ENCODE peak calls at places on chromosomes 5 and 9, in ten cellular contexts. One of them, this sample, is unnamed. For H3K4me1 and H3K36me3, the result is how much of the 10 kb centered on the place peaks cover.

GRCh38 chr5:141839015-141839513 is 39.1 kb downstream of the PCDH1 start:
- DNase-seq in OCI-LY7: peak
- DNase-seq in mammary epithelial cell: no peak
- DNase-seq in body of pancreas: no peak
- DNase-seq in CD8-positive, alpha-beta memory T cell: no peak
- DNase-seq in heart left ventricle: peak
- DNase-seq in left ventricle myocardium inferior: no peak
- DNase-seq in HCT116: no peak
- DNase-seq in stomach: no peak
- DNase-seq in astrocyte: peak
- DNase-seq in this sample: no peak

GRCh38 chr5:141742866-141743651 is 61.0 kb upstream of the ARAP3 start:
- DNase-seq in OCI-LY7: peak
- DNase-seq in mammary epithelial cell: peak
- DNase-seq in body of pancreas: no peak
- DNase-seq in CD8-positive, alpha-beta memory T cell: no peak
- DNase-seq in heart left ventricle: no peak
- DNase-seq in left ventricle myocardium inferior: no peak
- DNase-seq in HCT116: no peak
- DNase-seq in stomach: peak
- DNase-seq in astrocyte: peak
- DNase-seq in this sample: no peak

GRCh38 chr9:109574061-109574882 is 76.2 kb upstream of the PTPN3 start:
- DNase-seq in OCI-LY7: peak
- DNase-seq in mammary epithelial cell: peak
- DNase-seq in body of pancreas: peak
- DNase-seq in CD8-positive, alpha-beta memory T cell: no peak
- DNase-seq in heart left ventricle: peak
- DNase-seq in left ventricle myocardium inferior: no peak
- DNase-seq in HCT116: peak
- DNase-seq in stomach: no peak
- DNase-seq in astrocyte: peak
- DNase-seq in this sample: no peak

GRCh38 chr5:96790851-96791513 is 16.8 kb downstream of the ERAP1 start:
- DNase-seq in OCI-LY7: no peak
- DNase-seq in mammary epithelial cell: no peak
- DNase-seq in body of pancreas: no peak
- DNase-seq in CD8-positive, alpha-beta memory T cell: no peak
- DNase-seq in heart left ventricle: no peak
- DNase-seq in left ventricle myocardium inferior: no peak
- DNase-seq in HCT116: no peak
- DNase-seq in stomach: no peak
- DNase-seq in astrocyte: peak
- DNase-seq in this sample: no peak

GRCh38 chr5:73623929-73624404 is 2.0 kb upstream of the ARHGEF28 start:
- DNase-seq in OCI-LY7: no peak
- DNase-seq in mammary epithelial cell: no peak
- DNase-seq in body of pancreas: peak
- DNase-seq in CD8-positive, alpha-beta memory T cell: no peak
- DNase-seq in heart left ventricle: no peak
- DNase-seq in left ventricle myocardium inferior: no peak
- DNase-seq in HCT116: no peak
- DNase-seq in stomach: peak
- DNase-seq in astrocyte: no peak
- DNase-seq in this sample: no peak

GRCh38 chr5:77560677-77561263 is 68.7 kb upstream of the WDR41 start:
- DNase-seq in OCI-LY7: peak
- DNase-seq in mammary epithelial cell: peak
- DNase-seq in body of pancreas: no peak
- DNase-seq in CD8-positive, alpha-beta memory T cell: no peak
- DNase-seq in heart left ventricle: no peak
- DNase-seq in left ventricle myocardium inferior: no peak
- DNase-seq in HCT116: peak
- DNase-seq in stomach: no peak
- DNase-seq in astrocyte: peak
- DNase-seq in this sample: no peak

GRCh38 chr5:137015540-137016116 is 483.5 kb downstream of the SPOCK1 start:
- DNase-seq in OCI-LY7: no peak
- DNase-seq in mammary epithelial cell: no peak
- DNase-seq in body of pancreas: no peak
- DNase-seq in CD8-positive, alpha-beta memory T cell: no peak
- DNase-seq in heart left ventricle: no peak
- DNase-seq in left ventricle myocardium inferior: no peak
- DNase-seq in HCT116: no peak
- DNase-seq in stomach: no peak
- DNase-seq in astrocyte: no peak
- DNase-seq in this sample: no peak

GRCh38 chr9:26954050-26954508 is 2.1 kb upstream of the IFT74 start:
- DNase-seq in OCI-LY7: no peak
- DNase-seq in mammary epithelial cell: no peak
- DNase-seq in body of pancreas: no peak
- DNase-seq in CD8-positive, alpha-beta memory T cell: no peak
- DNase-seq in heart left ventricle: no peak
- DNase-seq in left ventricle myocardium inferior: no peak
- DNase-seq in HCT116: no peak
- DNase-seq in stomach: no peak
- DNase-seq in astrocyte: no peak
- DNase-seq in this sample: no peak

GRCh38 chr5:82159014-82159413 is 119.1 kb downstream of the RPS23 start:
- DNase-seq in OCI-LY7: no peak
- DNase-seq in mammary epithelial cell: peak
- DNase-seq in body of pancreas: no peak
- DNase-seq in CD8-positive, alpha-beta memory T cell: no peak
- DNase-seq in heart left ventricle: no peak
- DNase-seq in left ventricle myocardium inferior: no peak
- DNase-seq in HCT116: peak
- DNase-seq in stomach: no peak
- DNase-seq in astrocyte: peak
- DNase-seq in this sample: no peak

GRCh38 chr9:5832093-5832542 is 799 bp downstream of the ERMP1 start:
- DNase-seq in OCI-LY7: peak
- DNase-seq in mammary epithelial cell: no peak
- DNase-seq in body of pancreas: no peak
- DNase-seq in CD8-positive, alpha-beta memory T cell: peak
- DNase-seq in heart left ventricle: no peak
- DNase-seq in left ventricle myocardium inferior: no peak
- DNase-seq in HCT116: no peak
- DNase-seq in stomach: no peak
- DNase-seq in astrocyte: no peak
- DNase-seq in this sample: no peak

GRCh38 chr5:60163762-60164161 is 270.2 kb upstream of the PDE4D start:
- DNase-seq in OCI-LY7: no peak
- DNase-seq in mammary epithelial cell: no peak
- DNase-seq in body of pancreas: no peak
- DNase-seq in CD8-positive, alpha-beta memory T cell: no peak
- DNase-seq in heart left ventricle: no peak
- DNase-seq in left ventricle myocardium inferior: no peak
- DNase-seq in HCT116: no peak
- DNase-seq in stomach: no peak
- DNase-seq in astrocyte: peak
- DNase-seq in this sample: no peak

GRCh38 chr5:110757118-110757729 is 18.4 kb downstream of the SLC25A46 start:
- DNase-seq in OCI-LY7: peak
- DNase-seq in mammary epithelial cell: peak
- DNase-seq in body of pancreas: peak
- DNase-seq in CD8-positive, alpha-beta memory T cell: peak
- DNase-seq in heart left ventricle: no peak
- DNase-seq in left ventricle myocardium inferior: no peak
- DNase-seq in HCT116: peak
- DNase-seq in stomach: no peak
- DNase-seq in astrocyte: peak
- DNase-seq in this sample: no peak

GRCh38 chr5:28249771-28250415 is 1211.5 kb upstream of the CDH9 start:
- DNase-seq in OCI-LY7: no peak
- DNase-seq in mammary epithelial cell: no peak
- DNase-seq in body of pancreas: no peak
- DNase-seq in CD8-positive, alpha-beta memory T cell: no peak
- DNase-seq in heart left ventricle: no peak
- DNase-seq in left ventricle myocardium inferior: no peak
- DNase-seq in HCT116: no peak
- DNase-seq in stomach: no peak
- DNase-seq in astrocyte: peak
- DNase-seq in this sample: no peak

GRCh38 chr5:120405291-120405864 is 58.7 kb upstream of the PRR16 start:
- DNase-seq in OCI-LY7: no peak
- DNase-seq in mammary epithelial cell: peak
- DNase-seq in body of pancreas: no peak
- DNase-seq in CD8-positive, alpha-beta memory T cell: no peak
- DNase-seq in heart left ventricle: no peak
- DNase-seq in left ventricle myocardium inferior: no peak
- DNase-seq in HCT116: no peak
- DNase-seq in stomach: no peak
- DNase-seq in astrocyte: peak
- DNase-seq in this sample: no peak

GRCh38 chr9:122900791-122901190 is 4.4 kb downstream of the RC3H2 start:
- DNase-seq in OCI-LY7: peak
- DNase-seq in mammary epithelial cell: no peak
- DNase-seq in body of pancreas: no peak
- DNase-seq in CD8-positive, alpha-beta memory T cell: peak
- DNase-seq in heart left ventricle: no peak
- DNase-seq in left ventricle myocardium inferior: no peak
- DNase-seq in HCT116: no peak
- DNase-seq in stomach: no peak
- DNase-seq in astrocyte: peak
- DNase-seq in this sample: no peak
- H3K4me1 ChIP-seq in OCI-LY7: half or more
- H3K4me1 ChIP-seq in mammary epithelial cell: under half
- H3K4me1 ChIP-seq in body of pancreas: under half
- H3K4me1 ChIP-seq in CD8-positive, alpha-beta memory T cell: half or more
- H3K4me1 ChIP-seq in heart left ventricle: under half
- H3K4me1 ChIP-seq in left ventricle myocardium inferior: half or more
- H3K4me1 ChIP-seq in HCT116: under half
- H3K4me1 ChIP-seq in stomach: under half
- H3K4me1 ChIP-seq in astrocyte: under half
- H3K4me1 ChIP-seq in this sample: under half

GRCh38 chr5:446066-446725 is 3.2 kb downstream of the EXOC3 start:
- DNase-seq in OCI-LY7: no peak
- DNase-seq in mammary epithelial cell: no peak
- DNase-seq in body of pancreas: no peak
- DNase-seq in CD8-positive, alpha-beta memory T cell: no peak
- DNase-seq in heart left ventricle: no peak
- DNase-seq in left ventricle myocardium inferior: no peak
- DNase-seq in HCT116: no peak
- DNase-seq in stomach: no peak
- DNase-seq in astrocyte: no peak
- DNase-seq in this sample: no peak

GRCh38 chr5:444226-444625 is 1.2 kb downstream of the EXOC3 start:
- DNase-seq in OCI-LY7: no peak
- DNase-seq in mammary epithelial cell: no peak
- DNase-seq in body of pancreas: no peak
- DNase-seq in CD8-positive, alpha-beta memory T cell: no peak
- DNase-seq in heart left ventricle: no peak
- DNase-seq in left ventricle myocardium inferior: peak
- DNase-seq in HCT116: no peak
- DNase-seq in stomach: no peak
- DNase-seq in astrocyte: no peak
- DNase-seq in this sample: peak

GRCh38 chr5:447501-447900 is 4.5 kb downstream of the EXOC3 start:
- DNase-seq in OCI-LY7: no peak
- DNase-seq in mammary epithelial cell: no peak
- DNase-seq in body of pancreas: no peak
- DNase-seq in CD8-positive, alpha-beta memory T cell: no peak
- DNase-seq in heart left ventricle: no peak
- DNase-seq in left ventricle myocardium inferior: peak
- DNase-seq in HCT116: no peak
- DNase-seq in stomach: no peak
- DNase-seq in astrocyte: no peak
- DNase-seq in this sample: no peak

GRCh38 chr5:446864-447263 is 3.9 kb downstream of the EXOC3 start:
- DNase-seq in OCI-LY7: peak
- DNase-seq in mammary epithelial cell: peak
- DNase-seq in body of pancreas: no peak
- DNase-seq in CD8-positive, alpha-beta memory T cell: peak
- DNase-seq in heart left ventricle: no peak
- DNase-seq in left ventricle myocardium inferior: no peak
- DNase-seq in HCT116: peak
- DNase-seq in stomach: no peak
- DNase-seq in astrocyte: no peak
- DNase-seq in this sample: no peak

GRCh38 chr5:445591-445990 is 2.6 kb downstream of the EXOC3 start:
- DNase-seq in OCI-LY7: no peak
- DNase-seq in mammary epithelial cell: no peak
- DNase-seq in body of pancreas: no peak
- DNase-seq in CD8-positive, alpha-beta memory T cell: no peak
- DNase-seq in heart left ventricle: no peak
- DNase-seq in left ventricle myocardium inferior: peak
- DNase-seq in HCT116: no peak
- DNase-seq in stomach: no peak
- DNase-seq in astrocyte: no peak
- DNase-seq in this sample: no peak
- H3K36me3 ChIP-seq in OCI-LY7: under half
- H3K36me3 ChIP-seq in mammary epithelial cell: under half
- H3K36me3 ChIP-seq in body of pancreas: under half
- H3K36me3 ChIP-seq in CD8-positive, alpha-beta memory T cell: under half
- H3K36me3 ChIP-seq in heart left ventricle: under half
- H3K36me3 ChIP-seq in left ventricle myocardium inferior: under half
- H3K36me3 ChIP-seq in HCT116: under half
- H3K36me3 ChIP-seq in stomach: half or more
- H3K36me3 ChIP-seq in astrocyte: under half
- H3K36me3 ChIP-seq in this sample: under half

DNA sequence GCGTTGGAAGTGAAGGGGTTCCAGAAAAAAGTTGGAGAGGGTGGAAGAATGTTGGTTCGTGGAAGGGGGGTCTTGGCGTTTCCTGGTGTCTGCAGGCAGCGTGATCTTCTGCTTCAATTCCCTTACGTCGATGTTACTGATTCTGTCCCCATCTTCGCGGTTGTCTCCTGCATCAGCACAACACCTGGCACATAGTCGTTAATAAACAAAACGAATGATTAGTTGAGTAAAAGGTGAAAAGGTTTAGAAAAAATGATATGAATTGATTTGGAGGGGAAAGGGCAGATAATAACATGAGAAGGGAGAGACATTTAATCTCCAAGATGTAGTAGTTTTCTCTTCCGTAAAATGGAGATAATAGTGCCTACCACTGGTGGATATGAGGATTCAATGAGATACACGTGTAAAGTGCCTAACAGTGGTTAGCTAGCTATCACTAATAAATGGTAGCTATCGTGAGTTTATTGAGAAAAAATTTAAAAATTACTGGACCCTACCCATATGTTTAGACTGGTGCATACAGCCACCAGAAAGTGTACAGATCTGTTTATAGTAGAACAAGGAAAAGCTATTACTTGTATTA is 556 bp downstream of the MTREX start:
- DNase-seq in OCI-LY7: peak
- DNase-seq in mammary epithelial cell: peak
- DNase-seq in body of pancreas: peak
- DNase-seq in CD8-positive, alpha-beta memory T cell: no peak
- DNase-seq in heart left ventricle: peak
- DNase-seq in left ventricle myocardium inferior: no peak
- DNase-seq in HCT116: no peak
- DNase-seq in stomach: no peak
- DNase-seq in astrocyte: no peak
- DNase-seq in this sample: no peak
- H3K4me1 ChIP-seq in OCI-LY7: under half
- H3K4me1 ChIP-seq in mammary epithelial cell: under half
- H3K4me1 ChIP-seq in body of pancreas: half or more
- H3K4me1 ChIP-seq in CD8-positive, alpha-beta memory T cell: half or more
- H3K4me1 ChIP-seq in heart left ventricle: under half
- H3K4me1 ChIP-seq in left ventricle myocardium inferior: half or more
- H3K4me1 ChIP-seq in HCT116: under half
- H3K4me1 ChIP-seq in stomach: under half
- H3K4me1 ChIP-seq in astrocyte: under half
- H3K4me1 ChIP-seq in this sample: half or more

GRCh38 chr5:151184316-151185042 is 26.9 kb upstream of the ANXA6 start:
- DNase-seq in OCI-LY7: no peak
- DNase-seq in mammary epithelial cell: no peak
- DNase-seq in body of pancreas: no peak
- DNase-seq in CD8-positive, alpha-beta memory T cell: no peak
- DNase-seq in heart left ventricle: no peak
- DNase-seq in left ventricle myocardium inferior: no peak
- DNase-seq in HCT116: no peak
- DNase-seq in stomach: no peak
- DNase-seq in astrocyte: no peak
- DNase-seq in this sample: no peak
- H3K36me3 ChIP-seq in OCI-LY7: half or more
- H3K36me3 ChIP-seq in mammary epithelial cell: under half
- H3K36me3 ChIP-seq in body of pancreas: under half
- H3K36me3 ChIP-seq in CD8-positive, alpha-beta memory T cell: half or more
- H3K36me3 ChIP-seq in heart left ventricle: under half
- H3K36me3 ChIP-seq in left ventricle myocardium inferior: half or more
- H3K36me3 ChIP-seq in HCT116: under half
- H3K36me3 ChIP-seq in stomach: half or more
- H3K36me3 ChIP-seq in astrocyte: under half
- H3K36me3 ChIP-seq in this sample: under half